ENCODE peak calls at places on chromosomes 13 and 19, in eight cellular contexts. G, S, T, B, F, C, K and O are unnamed samples.
A peak's percentile ranks its signal among the peaks of the same experiment; 100 is the strongest.

GRCh38 chr19:41863209-41863931 is 3.3 kb downstream of the RPS19 start:
- DNase-seq in G (no peak), S (no peak), T (no peak), B (no peak), F (no peak), C (no peak), K (no peak), O (no peak)

GRCh38 chr19:15331419-15332310 is 674 bp downstream of the BRD4 start:
- DNase-seq in G (peak; percentile 62), S (peak; percentile 28), T (peak; percentile 62), B (peak; percentile 67), F (peak; percentile 50), C (peak; percentile 63), K (peak; percentile 78), O (peak; percentile 56)

GRCh38 chr13:46211116-46211515 is 612 bp upstream of the LRRC63 start:
- DNase-seq in G (no peak), S (no peak), T (peak; percentile 5), B (no peak), F (no peak), C (peak; percentile 5), K (no peak), O (peak; percentile 25)

GRCh38 chr13:33453911-33454310 is 168.4 kb upstream of the STARD13 start:
- DNase-seq in G (no peak), S (no peak), T (no peak), B (no peak), F (no peak), C (no peak), K (no peak), O (no peak)

GRCh38 chr13:43307921-43308433 is 284.6 kb downstream of the DNAJC15 start:
- DNase-seq in G (peak; percentile 15), S (no peak), T (peak; percentile 76), B (peak; percentile 81), F (peak; percentile 22), C (peak; percentile 95), K (peak; percentile 87), O (peak; percentile 96)

GRCh38 chr13:80145291-80145690 is 195.6 kb downstream of the SPRY2 start:
- DNase-seq in G (no peak), S (no peak), T (no peak), B (no peak), F (no peak), C (no peak), K (no peak), O (peak; percentile 24)

GRCh38 chr13:80508031-80508430 is 167.1 kb upstream of the SPRY2 start:
- DNase-seq in G (no peak), S (no peak), T (no peak), B (no peak), F (no peak), C (no peak), K (no peak), O (no peak)

GRCh38 chr13:113788413-113789135 is 29.5 kb downstream of the TMEM255B start:
- DNase-seq in G (no peak), S (no peak), T (no peak), B (peak; percentile 28), F (no peak), C (no peak), K (no peak), O (no peak)

GRCh38 chr13:94878721-94879120 is 166.4 kb upstream of the SOX21 start:
- DNase-seq in G (no peak), S (no peak), T (no peak), B (no peak), F (no peak), C (no peak), K (no peak), O (no peak)

GRCh38 chr13:59038824-59039223 is 1124.9 kb downstream of the DIAPH3 start:
- DNase-seq in G (no peak), S (no peak), T (peak; percentile 67), B (no peak), F (no peak), C (peak; percentile 5), K (no peak), O (no peak)

GRCh38 chr13:110643768-110644421 is 28.6 kb downstream of the NAXD start:
- DNase-seq in G (no peak), S (no peak), T (no peak), B (no peak), F (no peak), C (no peak), K (no peak), O (no peak)

GRCh38 chr13:46810440-46810839 is 13.5 kb upstream of the ESD start:
- DNase-seq in G (no peak), S (no peak), T (no peak), B (no peak), F (no peak), C (no peak), K (no peak), O (no peak)

GRCh38 chr19:11349171-11349570 is 2.9 kb downstream of the CCDC159 start:
- DNase-seq in G (no peak), S (no peak), T (no peak), B (no peak), F (no peak), C (no peak), K (no peak), O (no peak)

GRCh38 chr19:6030214-6030507 is 52.2 kb upstream of the RANBP3 start:
- DNase-seq in G (no peak), S (no peak), T (peak; percentile 40), B (peak; percentile 14), F (no peak), C (peak; percentile 81), K (no peak), O (peak; percentile 4)

GRCh38 chr13:60431108-60431700 is 34.2 kb downstream of the TDRD3 start:
- DNase-seq in G (peak; percentile 6), S (no peak), T (peak; percentile 68), B (no peak), F (no peak), C (peak; percentile 78), K (no peak), O (no peak)

GRCh38 chr19:2198317-2198716 is 34.6 kb downstream of the DOT1L start:
- DNase-seq in G (no peak), S (no peak), T (no peak), B (no peak), F (no peak), C (no peak), K (no peak), O (no peak)